ENCODE peak calls at places on chromosome 7, in four cellular contexts. M, W, U and R are unnamed samples.

GRCh38 chr7:33392143-33392542 is 262.8 kb downstream of the BBS9 start:
- DNase-seq in M (no peak), W (no peak), U (no peak), R (no peak)

GRCh38 chr7:142158741-142159496 is 47.4 kb downstream of the MGAM2 start:
- DNase-seq in M (no peak), W (no peak), U (no peak), R (no peak)

GRCh38 chr7:140723002-140723401 is 26.5 kb downstream of the NDUFB2 start:
- DNase-seq in M (no peak), W (no peak), U (no peak), R (no peak)

GRCh38 chr7:137669706-137670105 is 177.1 kb downstream of the DGKI start:
- DNase-seq in M (no peak), W (no peak), U (no peak), R (no peak)

GRCh38 chr7:91946549-91946948 is 5.9 kb downstream of the AKAP9 start:
- DNase-seq in M (no peak), W (no peak), U (no peak), R (no peak)

GRCh38 chr7:87592300-87592699 is 8.4 kb downstream of the ABCB1 start:
- DNase-seq in M (no peak), W (no peak), U (peak), R (no peak)

GRCh38 chr7:73646785-73647724 is 20.6 kb upstream of the VPS37D start:
- DNase-seq in M (no peak), W (no peak), U (no peak), R (no peak)

GRCh38 chr7:93889261-93889660 is 1.3 kb downstream of the TFPI2 start:
- DNase-seq in M (no peak), W (no peak), U (no peak), R (no peak)

GRCh38 chr7:134298902-134299683 is 17.6 kb downstream of the SLC35B4 start:
- DNase-seq in M (no peak), W (peak), U (peak), R (peak)

GRCh38 chr7:36838616-36839015 is 114.3 kb upstream of the AOAH start:
- DNase-seq in M (no peak), W (no peak), U (no peak), R (no peak)

GRCh38 chr7:41219276-41219675 is 483.6 kb downstream of the INHBA start:
- DNase-seq in M (no peak), W (no peak), U (no peak), R (no peak)

GRCh38 chr7:158410720-158411119 is 176.9 kb downstream of the PTPRN2 start:
- DNase-seq in M (no peak), W (no peak), U (no peak), R (no peak)

GRCh38 chr7:35520810-35521059 is 174.2 kb downstream of the HERPUD2 start:
- DNase-seq in M (no peak), W (no peak), U (no peak), R (no peak)

GRCh38 chr7:84025332-84025927 is 169.2 kb downstream of the SEMA3A start:
- DNase-seq in M (peak), W (no peak), U (no peak), R (peak)

GRCh38 chr7:134901389-134902020 is 84.8 kb upstream of the AGBL3 start:
- DNase-seq in M (no peak), W (no peak), U (no peak), R (no peak)

GRCh38 chr7:21767300-21767900 is 178.3 kb downstream of the CDCA7L start:
- DNase-seq in M (peak), W (peak), U (peak), R (no peak)

GRCh38 chr7:684416-684815 is 42.1 kb upstream of the DNAAF5 start:
- DNase-seq in M (no peak), W (no peak), U (no peak), R (no peak)

GRCh38 chr7:141441837-141442627 is 109.2 kb upstream of the AGK start:
- DNase-seq in M (no peak), W (no peak), U (no peak), R (no peak)

GRCh38 chr7:147013820-147014219 is 897.2 kb downstream of the CNTNAP2 start:
- DNase-seq in M (no peak), W (no peak), U (no peak), R (no peak)

GRCh38 chr7:79774150-79774549 is 320.7 kb upstream of the MAGI2 start:
- DNase-seq in M (no peak), W (no peak), U (no peak), R (no peak)

GRCh38 chr7:26663905-26664673 is 200.3 kb downstream of the SKAP2 start:
- DNase-seq in M (no peak), W (no peak), U (no peak), R (no peak)

GRCh38 chr7:91852263-91852741 is 28.2 kb downstream of the MTERF1 start:
- DNase-seq in M (no peak), W (peak), U (no peak), R (no peak)

GRCh38 chr7:103710247-103710646 is 264.2 kb upstream of the SLC26A5 start:
- DNase-seq in M (no peak), W (no peak), U (no peak), R (no peak)

GRCh38 chr7:6614941-6615737 is at the start of gene ZNF853:
- DNase-seq in M (no peak), W (no peak), U (no peak), R (no peak)

GRCh38 chr7:32400676-32401075 is 89.5 kb downstream of the LSM5 start:
- DNase-seq in M (no peak), W (no peak), U (no peak), R (no peak)

GRCh38 chr7:47268826-47269465 is 313.0 kb downstream of the TNS3 start:
- DNase-seq in M (no peak), W (no peak), U (no peak), R (no peak)

GRCh38 chr7:47873767-47874166 is 74.5 kb downstream of the PKD1L1 start:
- DNase-seq in M (peak), W (no peak), U (no peak), R (no peak)

GRCh38 chr7:134154581-134155130 is 27.5 kb downstream of the LRGUK start:
- DNase-seq in M (no peak), W (no peak), U (no peak), R (no peak)

GRCh38 chr7:105003275-105003674 is 10.7 kb upstream of the KMT2E start:
- DNase-seq in M (peak), W (no peak), U (no peak), R (no peak)

GRCh38 chr7:105257338-105257737 is 131.4 kb downstream of the SRPK2 start:
- DNase-seq in M (no peak), W (peak), U (no peak), R (no peak)

GRCh38 chr7:51352174-51353145 is 35.9 kb upstream of the COBL start:
- DNase-seq in M (no peak), W (no peak), U (no peak), R (no peak)
- TF ChIP-seq CTCF in M (no peak), W (no peak), U (no peak), R (no peak)

GRCh38 chr7:39666562-39666961 is 43.2 kb downstream of the RALA start:
- DNase-seq in M (no peak), W (no peak), U (no peak), R (no peak)

GRCh38 chr7:39670052-39670451 is 46.7 kb downstream of the RALA start:
- DNase-seq in M (no peak), W (no peak), U (no peak), R (no peak)

GRCh38 chr7:39664057-39664456 is 40.7 kb downstream of the RALA start:
- DNase-seq in M (no peak), W (no peak), U (no peak), R (no peak)

GRCh38 chr7:39664585-39664984 is 41.2 kb downstream of the RALA start:
- DNase-seq in M (no peak), W (no peak), U (no peak), R (no peak)

GRCh38 chr7:39667354-39667923 is 44.1 kb downstream of the RALA start:
- DNase-seq in M (no peak), W (no peak), U (no peak), R (no peak)
- TF ChIP-seq CTCF in M (no peak), W (no peak), U (no peak), R (no peak)

GRCh38 chr7:71925663-71926062 is 486.5 kb downstream of the CALN1 start:
- DNase-seq in M (no peak), W (peak), U (no peak), R (no peak)
- TF ChIP-seq CTCF in M (no peak), W (peak), U (no peak), R (no peak)

DNA sequence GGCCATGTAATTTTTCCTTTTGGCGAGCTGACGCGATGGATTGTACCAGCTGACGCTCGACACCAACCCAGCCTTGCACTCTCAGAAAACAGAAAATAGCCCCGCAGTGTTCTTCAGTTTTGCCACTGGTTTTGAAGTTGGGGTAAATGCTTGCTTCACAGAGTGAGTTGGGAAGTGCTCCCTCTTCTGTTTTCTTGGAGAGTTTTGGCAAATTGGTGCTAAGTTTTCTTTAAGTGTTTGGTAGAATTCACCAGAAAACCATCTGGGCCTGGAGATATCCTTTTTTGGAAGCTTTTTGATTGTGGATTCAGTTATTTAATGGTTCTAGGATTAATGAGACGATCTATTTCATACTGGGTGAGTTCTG is 252.8 kb downstream of the ELFN1 start:
- DNase-seq in M (no peak), W (no peak), U (no peak), R (no peak)
- TF ChIP-seq CTCF in M (no peak), W (no peak), U (no peak), R (peak)